ENCODE peak calls at places on chromosome 1, in four cellular contexts. J is K562, V is fibroblast of the conjunctiva, I is fibroblast of mammary gland. E is an unnamed sample.

GRCh38 chr1:228281631-228282328 is 73.9 kb downstream of the OBSCN start:
- DNase-seq in J (no peak), V (no peak), I (no peak), E (no peak)

GRCh38 chr1:62438163-62438562 is 1.3 kb downstream of the USP1 start:
- DNase-seq in J (no peak), V (no peak), I (peak), E (peak)

GRCh38 chr1:66220477-66220876 is 313.5 kb upstream of the SGIP1 start:
- DNase-seq in J (no peak), V (no peak), I (no peak), E (no peak)

GRCh38 chr1:225998560-225999226 is 450 bp downstream of the SDE2 start:
- DNase-seq in J (peak), V (no peak), I (peak), E (no peak)

GRCh38 chr1:56073614-56074356 is 505.6 kb downstream of the PLPP3 start:
- DNase-seq in J (no peak), V (peak), I (peak), E (no peak)

GRCh38 chr1:64098856-64099606 is 104.4 kb upstream of the UBE2U start:
- DNase-seq in J (no peak), V (no peak), I (no peak), E (no peak)

GRCh38 chr1:218473527-218473926 is 128.4 kb downstream of the TGFB2 start:
- DNase-seq in J (no peak), V (no peak), I (peak), E (peak)

GRCh38 chr1:9270290-9270900 is 22.3 kb upstream of the SPSB1 start:
- DNase-seq in J (no peak), V (no peak), I (no peak), E (no peak)

GRCh38 chr1:59500970-59501742 is 204.3 kb downstream of the FGGY start:
- DNase-seq in J (no peak), V (no peak), I (no peak), E (no peak)

GRCh38 chr1:197149340-197149739 is 2.9 kb upstream of the ASPM start:
- DNase-seq in J (no peak), V (no peak), I (no peak), E (no peak)

GRCh38 chr1:38740543-38740942 is 119.0 kb downstream of the RRAGC start:
- DNase-seq in J (no peak), V (no peak), I (no peak), E (no peak)